ENCODE peak calls at places on chromosomes 7 and 10, in seven cellular contexts. H is prostate gland, M is thyroid gland, L is HepG2, G is tibial nerve, Z is GM12878, B is heart left ventricle. I is an unnamed sample. For H3K27me3 and H3K4me1, the result is how much of the 10 kb centered on the place peaks cover.

GRCh38 chr7:11341285-11341944 is 367.7 kb downstream of the PHF14 start:
- DNase-seq in H (peak), M (no peak), L (no peak), G (no peak), Z (no peak), B (no peak), I (no peak)

GRCh38 chr7:12637819-12638592 is 49.4 kb upstream of the ARL4A start:
- DNase-seq in H (no peak), M (no peak), L (no peak), G (no peak), Z (no peak), B (no peak), I (no peak)

GRCh38 chr10:43959854-43960415 is 311.3 kb upstream of the ZNF32 start:
- DNase-seq in H (no peak), M (no peak), L (no peak), G (no peak), Z (no peak), B (no peak), I (no peak)

GRCh38 chr10:31188792-31189406 is 130.1 kb upstream of the ZEB1 start:
- DNase-seq in H (no peak), M (no peak), L (no peak), G (no peak), Z (no peak), B (no peak), I (no peak)

GRCh38 chr7:96377399-96377798 is 55.5 kb upstream of the SLC25A13 start:
- DNase-seq in H (no peak), M (no peak), L (no peak), G (no peak), Z (no peak), B (no peak), I (no peak)

GRCh38 chr7:137768371-137768770 is 78.4 kb downstream of the DGKI start:
- DNase-seq in H (no peak), M (no peak), L (no peak), G (no peak), Z (no peak), B (no peak), I (no peak)

GRCh38 chr10:132281915-132282666 is 25.7 kb downstream of the STK32C start:
- DNase-seq in H (no peak), M (no peak), L (no peak), G (no peak), Z (no peak), B (peak), I (no peak)

GRCh38 chr7:450741-451140 is 68.9 kb downstream of the PDGFA start:
- DNase-seq in H (no peak), M (no peak), L (no peak), G (no peak), Z (no peak), B (peak), I (no peak)

GRCh38 chr10:97109562-97109961 is 76.2 kb downstream of the SLIT1 start:
- DNase-seq in H (no peak), M (no peak), L (no peak), G (no peak), Z (no peak), B (no peak), I (no peak)

GRCh38 chr10:94443052-94443451 is 40.7 kb downstream of the TBC1D12 start:
- DNase-seq in H (no peak), M (no peak), L (no peak), G (no peak), Z (no peak), B (no peak), I (no peak)

GRCh38 chr10:99125879-99126278 is 109.8 kb downstream of the HPSE2 start:
- DNase-seq in H (no peak), M (no peak), L (no peak), G (no peak), Z (no peak), B (no peak), I (no peak)

GRCh38 chr7:2522780-2523433 is 3.3 kb downstream of the LFNG start:
- DNase-seq in H (peak), M (no peak), L (peak), G (no peak), Z (no peak), B (no peak), I (no peak)
- H3K27me3 ChIP-seq in H (under half), M (under half), L (under half), G (under half), Z (under half), B (under half), I (under half)

DNA sequence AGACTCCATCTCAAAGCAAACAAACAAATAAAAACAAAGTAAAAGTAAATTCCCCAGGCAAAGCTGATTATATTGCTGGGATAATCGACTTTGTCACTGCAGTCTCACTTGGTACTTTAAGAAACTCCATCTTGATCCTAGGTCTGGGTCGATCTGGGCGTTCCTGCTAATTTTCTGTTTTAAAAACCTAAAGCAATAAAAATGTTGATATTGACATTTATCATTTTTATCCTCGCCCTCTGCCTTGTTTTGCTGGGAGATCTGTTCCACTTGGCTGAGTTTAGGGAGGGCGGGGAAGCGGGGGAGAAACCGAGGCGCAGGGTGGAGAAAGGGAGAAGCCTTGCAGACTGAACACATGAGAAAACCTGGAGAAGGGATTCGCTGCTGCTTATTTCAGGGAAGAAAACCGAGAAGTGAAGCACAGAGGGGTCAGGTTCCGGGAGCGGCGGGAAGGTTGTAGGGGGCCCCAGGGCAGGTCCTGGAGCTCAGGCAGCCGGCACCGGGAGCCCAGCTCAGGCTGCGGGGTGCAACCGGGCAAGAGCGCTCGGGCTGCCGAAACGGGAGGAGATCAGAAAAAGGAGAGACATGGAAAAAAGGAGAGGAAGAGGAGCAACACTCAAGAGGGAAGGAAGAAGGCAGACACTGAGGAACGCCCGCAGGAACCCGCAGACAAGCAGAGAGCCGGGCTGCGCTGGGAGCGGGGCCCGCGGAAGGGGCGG is 27.4 kb upstream of the KMT2C start:
- DNase-seq in H (no peak), M (peak), L (no peak), G (no peak), Z (no peak), B (no peak), I (no peak)
- TF ChIP-seq POLR2A in H (peak), M (peak), L (no peak), G (peak), Z (no peak), B (peak), I (peak)

GRCh38 chr10:15478429-15478828 is 107.3 kb upstream of the FAM171A1 start:
- DNase-seq in H (no peak), M (no peak), L (no peak), G (no peak), Z (no peak), B (no peak), I (no peak)
- H3K4me1 ChIP-seq in H (under half), M (under half), L (under half), G (under half), Z (under half), B (under half), I (under half)

DNA sequence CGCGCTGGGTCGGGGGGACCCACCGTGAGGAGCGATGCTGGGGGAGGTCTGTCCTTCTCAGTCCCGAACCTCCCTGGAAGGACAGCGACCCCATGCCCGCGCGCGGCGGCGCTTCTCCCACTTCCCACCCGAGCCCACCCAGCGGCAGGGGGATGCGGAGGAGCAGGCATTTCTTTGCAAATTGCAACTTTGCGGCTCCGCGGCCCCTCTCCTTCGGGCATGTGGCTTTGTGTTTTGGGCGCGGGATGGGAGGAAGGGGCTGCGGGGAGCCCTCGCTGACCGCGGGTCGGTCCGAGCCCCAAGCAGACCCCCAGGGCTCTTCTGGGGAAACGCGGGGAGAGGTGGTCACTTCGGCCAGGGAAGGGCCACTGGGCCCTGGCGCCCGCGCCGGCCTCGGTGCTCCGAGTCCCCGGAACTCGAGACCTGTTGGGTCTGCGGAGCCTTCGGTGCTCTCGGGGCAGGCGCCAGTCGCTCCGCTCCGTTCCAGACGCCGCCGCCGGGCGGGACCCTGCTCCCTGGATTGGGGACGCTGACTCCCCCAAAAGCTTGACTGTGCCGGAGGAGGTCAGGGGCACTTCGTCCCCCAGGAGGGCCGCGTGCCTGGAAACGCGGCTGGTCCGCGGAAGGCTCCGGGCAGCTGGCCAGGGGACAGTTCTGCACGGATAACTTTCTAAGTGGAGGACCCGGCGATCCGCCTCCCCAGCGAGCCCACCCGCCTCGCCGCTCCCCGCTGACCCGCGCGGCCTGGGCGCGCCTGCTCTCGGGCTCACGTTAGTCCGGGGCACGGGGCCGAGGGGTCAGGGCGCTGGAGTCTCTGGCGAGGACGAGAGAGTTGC is 164.2 kb upstream of the DPP6 start:
- DNase-seq in H (no peak), M (peak), L (no peak), G (no peak), Z (no peak), B (no peak), I (no peak)
- H3K27me3 ChIP-seq in H (under half), M (under half), L (under half), G (under half), Z (under half), B (under half), I (under half)

I was measured in ovary.